ENCODE peak calls at places on chromosomes 5 and 9, in seven cellular contexts. L, D, Q, M, I, S and K are unnamed samples.
A peak's percentile ranks its signal among the peaks of the same experiment; 100 is the strongest.

GRCh38 chr9:77883846-77884771 is 147.5 kb downstream of the GNAQ start:
- DNase-seq in I (peak; percentile 68), M (no peak), S (no peak), D (no peak), Q (no peak), L (no peak), K (no peak)

GRCh38 chr9:26809795-26810194 is 82.8 kb downstream of the CAAP1 start:
- DNase-seq in D (no peak), I (no peak), M (no peak), S (no peak), Q (no peak), L (no peak), K (no peak)

GRCh38 chr9:22256381-22256780 is 190.2 kb upstream of the DMRTA1 start:
- DNase-seq in D (no peak), I (no peak), Q (no peak), L (no peak), M (no peak), S (peak; percentile 30), K (no peak)

GRCh38 chr5:143395638-143396352 is 7.7 kb downstream of the NR3C1 start:
- DNase-seq in I (no peak), L (no peak), S (no peak), D (no peak), M (no peak), Q (no peak), K (no peak)

GRCh38 chr5:143635146-143635752 is 176.7 kb upstream of the HMHB1 start:
- DNase-seq in L (no peak), M (no peak), Q (no peak), I (no peak), D (no peak), S (no peak), K (no peak)

GRCh38 chr5:152177626-152178349 is 227.3 kb downstream of the NMUR2 start:
- DNase-seq in I (no peak), D (no peak), S (no peak), M (no peak), L (no peak), Q (no peak), K (no peak)

GRCh38 chr5:15510816-15511215 is 10.8 kb downstream of the FBXL7 start:
- DNase-seq in I (no peak), D (no peak), S (no peak), L (peak; percentile 62), M (no peak), Q (no peak), K (no peak)

GRCh38 chr9:76818271-76818670 is 54.0 kb downstream of the PCA3 start:
- DNase-seq in S (no peak), L (peak; percentile 92), I (peak; percentile 65), Q (peak; percentile 82), D (no peak), M (no peak), K (peak; percentile 70)

GRCh38 chr5:107376546-107377276 is 294.0 kb downstream of the EFNA5 start:
- DNase-seq in D (no peak), M (no peak), S (no peak), Q (no peak), L (no peak), I (no peak), K (no peak)

GRCh38 chr9:20125721-20126120 is 336.9 kb upstream of the SLC24A2 start:
- DNase-seq in D (no peak), L (no peak), S (no peak), I (no peak), M (no peak), Q (no peak), K (no peak)

GRCh38 chr9:17995031-17995430 is 416.2 kb downstream of the SH3GL2 start:
- DNase-seq in M (no peak), D (no peak), S (no peak), L (no peak), I (no peak), Q (no peak), K (no peak)

GRCh38 chr9:110579763-110580255 is 268 bp upstream of the SVEP1 start:
- DNase-seq in L (no peak), M (peak; percentile 60), I (no peak), Q (no peak), D (no peak), S (no peak), K (no peak)

GRCh38 chr9:91758491-91758981 is 191.5 kb downstream of the ROR2 start:
- DNase-seq in L (no peak), S (no peak), Q (no peak), D (no peak), I (peak; percentile 21), M (no peak), K (no peak)

GRCh38 chr5:58294598-58295298 is 165.1 kb downstream of the PLK2 start:
- DNase-seq in S (no peak), L (no peak), M (no peak), I (no peak), Q (peak; percentile 35), D (no peak), K (no peak)

GRCh38 chr9:19087601-19088000 is 15.1 kb downstream of the HAUS6 start:
- DNase-seq in D (no peak), I (peak; percentile 10), Q (no peak), M (no peak), L (no peak), S (no peak), K (no peak)

DNA sequence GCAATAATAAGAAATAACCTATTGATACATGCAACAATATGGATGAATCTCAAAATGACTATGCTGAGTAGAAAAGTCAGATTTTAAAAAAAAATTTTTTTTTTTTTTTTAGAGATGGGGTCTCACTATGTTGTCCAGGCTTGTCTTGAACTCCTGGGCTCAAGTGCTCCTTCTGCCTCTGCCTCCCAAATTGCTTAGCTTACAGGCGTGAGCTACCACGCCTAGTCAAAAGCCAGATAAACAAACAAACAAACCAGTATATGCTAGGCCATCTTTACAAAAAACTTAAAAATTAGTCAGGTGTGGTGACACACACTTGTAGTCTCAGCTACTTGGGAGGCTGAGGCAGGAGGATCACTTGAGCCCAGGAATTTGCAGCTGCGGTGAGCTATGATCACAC is 79.0 kb downstream of the MED27 start:
- DNase-seq in L (no peak), M (no peak), D (no peak), Q (no peak), I (no peak), S (no peak), K (no peak)
- H3K27me3 ChIP-seq in L (no peaks in the 10 kb centered on the region), M (no peaks in the 10 kb centered on the region), D (no peaks in the 10 kb centered on the region), Q (no peaks in the 10 kb centered on the region), I (no peaks in the 10 kb centered on the region), S (no peaks in the 10 kb centered on the region), K (no peaks in the 10 kb centered on the region)

DNA sequence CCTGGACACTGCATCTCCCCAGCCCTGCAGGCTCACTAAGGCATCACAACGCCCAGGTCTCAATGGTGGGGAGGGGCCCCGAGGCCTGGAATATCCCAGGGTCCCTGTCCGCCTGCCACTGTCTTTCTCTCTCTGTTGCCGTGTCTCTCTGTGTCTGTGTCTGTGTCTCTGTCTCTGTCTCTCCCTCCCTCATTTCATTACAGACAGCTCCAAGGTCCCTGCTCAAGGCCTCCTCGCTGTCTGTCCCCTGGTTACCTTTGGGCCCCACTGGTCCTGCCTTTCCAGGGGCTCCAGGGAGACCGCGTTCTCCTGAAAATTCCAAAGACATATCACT is 3.2 kb downstream of the FCN1 start:
- DNase-seq in I (no peak), S (no peak), L (no peak), Q (no peak), M (no peak), D (no peak), K (no peak)
- H3K27me3 ChIP-seq in I (peaks cover 100% of the 10 kb centered on the region), S (peaks cover 52% of the 10 kb centered on the region), L (no peaks in the 10 kb centered on the region), Q (no peaks in the 10 kb centered on the region), M (no peaks in the 10 kb centered on the region), D (no peaks in the 10 kb centered on the region), K (no peaks in the 10 kb centered on the region)

GRCh38 chr9:37730256-37730655 is 23.3 kb upstream of the TRMT10B start:
- DNase-seq in Q (no peak), D (no peak), S (no peak), L (no peak), I (no peak), M (no peak), K (no peak)

GRCh38 chr9:37730840-37731239 is 22.8 kb upstream of the TRMT10B start:
- DNase-seq in M (no peak), D (no peak), I (no peak), S (no peak), Q (no peak), L (no peak), K (no peak)

GRCh38 chr9:37732086-37732744 is 21.4 kb upstream of the TRMT10B start:
- DNase-seq in L (no peak), D (no peak), Q (no peak), I (no peak), M (no peak), S (no peak), K (no peak)

GRCh38 chr9:37729499-37729898 is 24.1 kb upstream of the TRMT10B start:
- DNase-seq in L (no peak), S (no peak), I (no peak), M (no peak), Q (no peak), D (no peak), K (no peak)

GRCh38 chr9:37727002-37727401 is 26.6 kb upstream of the TRMT10B start:
- DNase-seq in L (no peak), S (no peak), I (no peak), M (no peak), D (no peak), Q (no peak), K (no peak)
- H3K27me3 ChIP-seq in L (no peaks in the 10 kb centered on the region), S (peaks cover 14% of the 10 kb centered on the region), I (peaks cover 16% of the 10 kb centered on the region), M (peaks cover 4% of the 10 kb centered on the region), D (no peaks in the 10 kb centered on the region), Q (peaks cover 10% of the 10 kb centered on the region), K (no peaks in the 10 kb centered on the region)

GRCh38 chr5:77629553-77630245 is 8.8 kb downstream of the OTP start:
- DNase-seq in M (no peak), S (no peak), I (peak; percentile 14), Q (no peak), L (no peak), D (no peak), K (no peak)

GRCh38 chr5:77628840-77629552 is 9.5 kb downstream of the OTP start:
- DNase-seq in I (no peak), Q (no peak), D (no peak), M (no peak), S (no peak), L (no peak), K (no peak)

GRCh38 chr5:77630246-77631165 is 8.0 kb downstream of the OTP start:
- DNase-seq in Q (peak; percentile 38), I (peak; percentile 76), L (no peak), S (peak; percentile 87), D (no peak), M (peak; percentile 67), K (peak; percentile 60)

GRCh38 chr5:77631166-77631582 is 7.3 kb downstream of the OTP start:
- DNase-seq in S (no peak), L (no peak), M (no peak), Q (no peak), D (no peak), I (no peak), K (no peak)

DNA sequence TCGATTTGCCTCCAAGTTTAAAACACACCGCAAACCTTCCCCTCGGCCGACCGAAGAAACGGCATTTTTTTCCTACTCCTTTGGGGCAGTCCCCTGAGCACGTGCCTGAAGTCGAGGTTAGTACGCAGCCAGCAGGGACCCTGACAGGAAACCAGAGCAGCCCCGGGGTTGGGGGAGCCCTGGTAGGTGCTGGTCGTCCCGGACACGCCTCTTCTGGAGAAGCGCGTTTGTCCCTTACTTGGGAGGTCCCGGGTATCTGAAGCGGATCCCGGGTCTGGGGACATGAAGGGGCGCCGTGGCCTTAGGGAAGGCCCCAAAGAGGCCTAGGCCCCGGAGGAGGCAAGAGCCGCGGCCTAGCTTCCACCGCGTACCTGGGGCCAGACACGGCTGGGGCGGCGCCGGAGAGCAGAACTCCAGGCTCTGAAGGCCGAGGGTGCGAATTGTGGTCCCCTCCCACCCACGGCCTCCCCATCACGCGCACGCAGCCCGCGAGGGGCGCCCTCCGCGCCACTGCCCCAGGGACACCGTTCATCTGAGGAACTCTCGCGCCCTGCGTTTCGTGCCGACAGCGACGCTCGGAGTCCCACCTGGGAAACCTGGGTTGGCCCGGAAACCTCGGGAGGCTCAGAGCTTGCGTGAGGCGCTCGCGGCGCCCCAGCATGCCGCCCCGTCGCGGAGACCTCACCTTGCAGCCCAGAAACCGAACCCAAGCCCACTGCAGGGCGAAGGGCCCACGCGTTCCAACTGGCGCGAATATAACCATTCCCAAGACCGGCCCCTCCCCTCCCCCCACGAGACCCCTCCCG is 10.4 kb downstream of the OTP start:
- DNase-seq in S (no peak), D (no peak), Q (no peak), I (no peak), M (no peak), L (no peak), K (no peak)
- H3K27me3 ChIP-seq in S (peaks cover 100% of the 10 kb centered on the region), D (peaks cover 6% of the 10 kb centered on the region), Q (peaks cover 17% of the 10 kb centered on the region), I (peaks cover 32% of the 10 kb centered on the region), M (peaks cover 98% of the 10 kb centered on the region), L (no peaks in the 10 kb centered on the region), K (peaks cover 7% of the 10 kb centered on the region)